ENCODE peak calls at places on chromosomes 13 and 19, in six cellular contexts. P, H, N, D, Y and I are unnamed samples.

GRCh38 chr13:109698779-109699178 is 87.6 kb downstream of the IRS2 start:
- DNase-seq in P (no peak), D (no peak), Y (no peak), N (peak), H (no peak), I (no peak)

GRCh38 chr13:52925775-52926285 is 77.4 kb upstream of the PCDH8 start:
- DNase-seq in Y (no peak), N (no peak), H (peak), D (no peak), P (no peak), I (no peak)

GRCh38 chr13:27403252-27403678 is 21.2 kb upstream of the GTF3A start:
- DNase-seq in Y (no peak), H (no peak), P (no peak), D (no peak), N (peak), I (no peak)

GRCh38 chr13:114283581-114283980 is 2.2 kb downstream of the UPF3A start:
- DNase-seq in P (no peak), D (no peak), N (peak), Y (no peak), H (no peak), I (no peak)

GRCh38 chr13:44303681-44304432 is 69.8 kb upstream of the SERP2 start:
- DNase-seq in Y (peak), P (no peak), N (no peak), D (peak), H (no peak), I (no peak)

GRCh38 chr13:27442071-27442647 is 8.2 kb downstream of the MTIF3 start:
- DNase-seq in H (no peak), N (no peak), D (no peak), Y (no peak), P (peak), I (no peak)

GRCh38 chr19:49949735-49950589 is 11.0 kb downstream of the SIGLEC11 start:
- DNase-seq in D (no peak), P (no peak), N (no peak), Y (no peak), H (no peak), I (no peak)

GRCh38 chr19:5173993-5174392 is 166.6 kb downstream of the PTPRS start:
- DNase-seq in N (no peak), H (no peak), Y (no peak), D (no peak), P (no peak), I (no peak)

GRCh38 chr19:6983448-6983847 is 37.8 kb downstream of the MBD3L2B start:
- DNase-seq in H (no peak), P (no peak), D (no peak), N (no peak), Y (no peak), I (no peak)

GRCh38 chr13:47959468-47960088 is 41.5 kb downstream of the SUCLA2 start:
- DNase-seq in H (no peak), P (no peak), Y (no peak), D (no peak), N (no peak), I (no peak)

GRCh38 chr13:96817336-96817941 is 176.8 kb downstream of the OXGR1 start:
- DNase-seq in H (no peak), Y (no peak), P (no peak), D (no peak), N (peak), I (no peak)

GRCh38 chr13:72514141-72514540 is 213.3 kb downstream of the MZT1 start:
- DNase-seq in H (no peak), Y (no peak), D (no peak), P (no peak), N (no peak), I (no peak)

GRCh38 chr13:84641491-84641890 is 759.2 kb upstream of the SLITRK1 start:
- DNase-seq in Y (no peak), D (no peak), H (no peak), N (peak), P (no peak), I (no peak)

GRCh38 chr13:102402292-102402691 is 444 bp upstream of the FGF14 start:
- DNase-seq in D (no peak), P (peak), Y (no peak), H (peak), N (peak), I (peak)

GRCh38 chr19:48724796-48725753 is 5.5 kb upstream of the MAMSTR start:
- DNase-seq in D (no peak), H (peak), Y (no peak), P (no peak), N (peak), I (no peak)

GRCh38 chr13:75783906-75784485 is 147.9 kb downstream of the LMO7 start:
- DNase-seq in D (no peak), P (no peak), N (no peak), H (no peak), Y (no peak), I (no peak)
- H3K27ac ChIP-seq in D (no peak), P (no peak), N (peak), H (no peak), Y (no peak), I (no peak)

GRCh38 chr19:54247106-54247930 is 4.7 kb upstream of the LILRA6 start:
- DNase-seq in Y (peak), P (no peak), N (no peak), H (no peak), D (peak), I (no peak)

GRCh38 chr19:54252845-54253244 is 4.2 kb downstream of the LILRB5 start:
- DNase-seq in N (no peak), H (no peak), Y (no peak), P (no peak), D (peak), I (no peak)

GRCh38 chr19:54252243-54252642 is 4.8 kb downstream of the LILRB5 start:
- DNase-seq in Y (no peak), D (peak), N (no peak), H (no peak), P (no peak), I (no peak)

GRCh38 chr19:54245936-54246335 is 3.3 kb upstream of the LILRA6 start:
- DNase-seq in P (no peak), N (no peak), D (peak), Y (peak), H (no peak), I (no peak)

DNA sequence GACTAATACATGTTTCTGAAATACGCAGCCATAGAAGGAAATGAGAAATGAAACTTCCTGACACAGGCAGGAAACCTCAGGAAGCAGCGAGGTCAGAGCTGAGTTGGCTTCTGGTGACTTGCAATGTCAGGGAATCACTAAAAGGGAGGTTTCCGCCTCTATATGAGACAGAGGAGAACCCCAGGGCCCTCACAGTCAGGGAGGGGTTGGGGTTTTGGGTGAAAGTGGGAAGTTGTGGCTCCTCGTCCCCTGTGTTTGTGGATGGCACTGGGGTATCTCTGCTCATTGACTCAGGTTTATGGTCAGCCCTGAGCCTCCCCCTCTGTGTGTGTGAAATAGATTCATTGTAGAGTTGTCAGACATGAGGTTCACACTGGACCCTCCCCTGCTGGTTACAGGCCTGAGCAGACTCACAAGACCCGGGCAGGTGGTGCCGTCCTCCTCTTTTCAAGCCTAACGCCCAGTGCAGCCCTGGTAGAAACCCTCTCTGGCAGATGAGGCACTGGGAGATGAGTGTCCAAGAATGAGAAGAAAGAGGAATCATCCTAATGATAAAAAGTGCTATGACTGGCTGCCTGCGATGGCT is 5.5 kb upstream of the LILRA6 start:
- DNase-seq in H (no peak), N (peak), Y (peak), P (no peak), D (no peak), I (no peak)
- H3K27ac ChIP-seq in H (peak), N (no peak), Y (no peak), P (no peak), D (no peak), I (no peak)

GRCh38 chr19:30690935-30691505 is 318.8 kb downstream of the ZNF536 start:
- DNase-seq in Y (no peak), D (no peak), N (no peak), P (no peak), H (no peak), I (no peak)
- H3K27ac ChIP-seq in Y (no peak), D (no peak), N (no peak), P (no peak), H (no peak), I (no peak)

GRCh38 chr19:46745030-46745429 is 827 bp upstream of the FKRP start:
- DNase-seq in D (no peak), N (no peak), H (no peak), Y (no peak), P (no peak), I (no peak)
- H3K27ac ChIP-seq in D (peak), N (peak), H (no peak), Y (peak), P (peak), I (no peak)

GRCh38 chr19:41306394-41306793 is 3.6 kb upstream of the CCDC97 start:
- DNase-seq in D (no peak), N (no peak), H (no peak), Y (no peak), P (no peak), I (no peak)

GRCh38 chr19:41305923-41306322 is 4.0 kb upstream of the CCDC97 start:
- DNase-seq in N (no peak), D (no peak), P (no peak), H (no peak), Y (no peak), I (no peak)

GRCh38 chr19:41302624-41303351 is 7.2 kb upstream of the CCDC97 start:
- DNase-seq in H (no peak), D (no peak), P (peak), Y (no peak), N (no peak), I (no peak)

GRCh38 chr19:41303941-41304340 is 6.0 kb upstream of the CCDC97 start:
- DNase-seq in D (no peak), H (no peak), N (no peak), P (peak), Y (no peak), I (no peak)

GRCh38 chr19:41304706-41305483 is 5.1 kb upstream of the CCDC97 start:
- DNase-seq in D (no peak), P (no peak), N (no peak), H (no peak), Y (no peak), I (no peak)
- H3K27ac ChIP-seq in D (peak), P (no peak), N (no peak), H (no peak), Y (peak), I (no peak)

GRCh38 chr19:55226273-55226672 is 2.3 kb downstream of the TMEM86B start:
- DNase-seq in Y (no peak), P (no peak), D (no peak), H (no peak), N (no peak), I (no peak)
- H3K27ac ChIP-seq in Y (no peak), P (no peak), D (no peak), H (no peak), N (no peak), I (no peak)

GRCh38 chr13:42992585-42993122 is 613 bp upstream of the EPSTI1 start:
- DNase-seq in H (no peak), D (no peak), N (no peak), Y (peak), P (no peak), I (no peak)
- H3K27ac ChIP-seq in H (peak), D (peak), N (no peak), Y (peak), P (peak), I (peak)